ENCODE peak calls at places on chromosomes 7 and 10, in six cellular contexts. H is Calu3; X is BE2C; G is ureter; N is substantia nigra; K is stimulated activated CD4-positive, alpha-beta T cell treated with anti-CD3 and anti-CD28 coated beads, TNF-alpha, amount 100 ng/mL, for 1 hour. V is an unnamed sample.

GRCh38 chr7:155509025-155509724 is 37.2 kb downstream of the CNPY1 start:
- DNase-seq in H (no peak), X (no peak), G (no peak), N (no peak), K (no peak), V (no peak)

GRCh38 chr7:47485640-47486435 is 96.1 kb downstream of the TNS3 start:
- DNase-seq in H (peak), X (no peak), G (no peak), N (no peak), K (no peak), V (no peak)

GRCh38 chr10:34756584-34756983 is 58.5 kb downstream of the PARD3 start:
- DNase-seq in H (no peak), X (no peak), G (no peak), N (no peak), K (no peak), V (no peak)

GRCh38 chr10:93160829-93161228 is 87.1 kb downstream of the CYP26A1 start:
- DNase-seq in H (no peak), X (no peak), G (no peak), N (no peak), K (no peak), V (no peak)

GRCh38 chr7:139560678-139561077 is 37.2 kb downstream of the CLEC2L start:
- DNase-seq in H (no peak), X (peak), G (no peak), N (no peak), K (no peak), V (no peak)

GRCh38 chr7:29229056-29229455 is 34.5 kb downstream of the CHN2 start:
- DNase-seq in H (no peak), X (no peak), G (no peak), N (no peak), K (no peak), V (no peak)

GRCh38 chr10:44332465-44332864 is 52.4 kb downstream of the CXCL12 start:
- DNase-seq in H (no peak), X (no peak), G (no peak), N (no peak), K (no peak), V (no peak)

GRCh38 chr10:12252882-12253546 is 57.0 kb downstream of the CDC123 start:
- DNase-seq in H (peak), X (peak), G (no peak), N (no peak), K (no peak), V (peak)

GRCh38 chr10:67520924-67521520 is 175.0 kb downstream of the CTNNA3 start:
- DNase-seq in H (peak), X (peak), G (peak), N (no peak), K (no peak), V (no peak)

GRCh38 chr7:25922296-25922695 is 229.7 kb upstream of the NFE2L3 start:
- DNase-seq in H (no peak), X (no peak), G (no peak), N (no peak), K (no peak), V (no peak)

GRCh38 chr10:126686271-126686670 is 15.8 kb upstream of the C10orf90 start:
- DNase-seq in H (no peak), X (no peak), G (no peak), N (no peak), K (no peak), V (no peak)

GRCh38 chr10:102917314-102917961 is 656 bp upstream of the CNNM2 start:
- DNase-seq in H (peak), X (peak), G (peak), N (no peak), K (peak), V (peak)

GRCh38 chr10:35795131-35795819 is 153.2 kb upstream of the FZD8 start:
- DNase-seq in H (peak), X (no peak), G (no peak), N (no peak), K (no peak), V (no peak)

GRCh38 chr10:132239126-132240031 is 52.6 kb downstream of the DPYSL4 start:
- DNase-seq in H (no peak), X (peak), G (no peak), N (no peak), K (no peak), V (no peak)

GRCh38 chr7:11128500-11128899 is 154.8 kb downstream of the PHF14 start:
- DNase-seq in H (no peak), X (no peak), G (no peak), N (no peak), K (no peak), V (no peak)

GRCh38 chr7:103487419-103487818 is 41.4 kb upstream of the SLC26A5 start:
- DNase-seq in H (no peak), X (no peak), G (no peak), N (no peak), K (no peak), V (no peak)

GRCh38 chr7:44097064-44097932 is 6.8 kb upstream of the AEBP1 start:
- DNase-seq in H (no peak), X (no peak), G (no peak), N (no peak), K (no peak), V (peak)

GRCh38 chr7:133957860-133958259 is 169.3 kb upstream of the LRGUK start:
- DNase-seq in H (no peak), X (peak), G (no peak), N (no peak), K (no peak), V (no peak)

GRCh38 chr7:12756841-12757240 is 69.4 kb downstream of the ARL4A start:
- DNase-seq in H (no peak), X (no peak), G (no peak), N (no peak), K (no peak), V (no peak)

GRCh38 chr7:92781117-92781720 is 55.2 kb downstream of the CDK6 start:
- DNase-seq in H (no peak), X (peak), G (no peak), N (no peak), K (no peak), V (no peak)

GRCh38 chr7:68977709-68978108 is 620.6 kb upstream of the AUTS2 start:
- DNase-seq in H (no peak), X (no peak), G (no peak), N (no peak), K (no peak), V (no peak)

GRCh38 chr10:52879651-52880050 is 107.1 kb upstream of the MBL2 start:
- DNase-seq in H (no peak), X (no peak), G (no peak), N (no peak), K (no peak), V (no peak)